ENCODE peak calls at places on chromosomes 6 and 20, in seven cellular contexts. A, I, N, K, M, U and V are unnamed samples.

GRCh38 chr20:695165-695866 is 19.7 kb upstream of the SCRT2 start:
- DNase-seq in K (no peak), A (no peak), M (no peak), I (no peak), U (no peak), N (no peak), V (no peak)

GRCh38 chr6:148761532-148761951 is 14.7 kb downstream of the UST start:
- DNase-seq in N (no peak), I (peak; percentile 82), U (no peak), M (no peak), K (no peak), A (no peak), V (no peak)

GRCh38 chr20:6051505-6051904 is 2.4 kb downstream of the LRRN4 start:
- DNase-seq in K (peak; percentile 14), N (no peak), M (no peak), U (no peak), I (no peak), A (no peak), V (peak; percentile 82)

GRCh38 chr6:34982424-34982852 is 93.4 kb downstream of the ANKS1A start:
- DNase-seq in M (no peak), K (peak; percentile 45), N (no peak), U (no peak), A (no peak), I (no peak), V (no peak)

GRCh38 chr6:47376930-47377329 is 67.2 kb upstream of the TNFRSF21 start:
- DNase-seq in A (no peak), U (no peak), K (no peak), I (no peak), M (no peak), N (no peak), V (no peak)

GRCh38 chr6:33112148-33112547 is 36.4 kb downstream of the HLA-DPB1 start:
- DNase-seq in U (no peak), A (no peak), M (no peak), N (no peak), I (no peak), K (peak; percentile 51), V (no peak)

GRCh38 chr20:8272758-8273157 is 140.7 kb downstream of the PLCB1 start:
- DNase-seq in N (no peak), I (no peak), A (no peak), U (no peak), K (no peak), M (no peak), V (no peak)

GRCh38 chr6:74075323-74075722 is 379.3 kb downstream of the CD109 start:
- DNase-seq in N (peak; percentile 21), A (no peak), U (no peak), K (no peak), I (no peak), M (peak; percentile 64), V (peak; percentile 55)

GRCh38 chr6:136780972-136781371 is 11.3 kb downstream of the MAP3K5 start:
- DNase-seq in A (no peak), U (no peak), N (no peak), K (no peak), I (no peak), M (no peak), V (no peak)

GRCh38 chr6:136783021-136783420 is 9.3 kb downstream of the MAP3K5 start:
- DNase-seq in K (no peak), A (no peak), U (no peak), M (no peak), N (no peak), I (no peak), V (no peak)

GRCh38 chr6:136784271-136784664 is 8.0 kb downstream of the MAP3K5 start:
- DNase-seq in K (no peak), N (no peak), A (no peak), M (no peak), U (no peak), I (no peak), V (no peak)

GRCh38 chr6:136783495-136784270 is 8.6 kb downstream of the MAP3K5 start:
- DNase-seq in N (peak; percentile 54), U (no peak), K (no peak), I (no peak), A (no peak), M (peak; percentile 44), V (no peak)

GRCh38 chr6:136782021-136782770 is 10.1 kb downstream of the MAP3K5 start:
- DNase-seq in A (no peak), K (peak; percentile 68), M (no peak), N (no peak), U (no peak), I (no peak), V (no peak)
- H3K27ac ChIP-seq in A (no peak overlapping the region), K (no peak overlapping the region), M (no peak overlapping the region), N (peak overlapping the region; percentile 43), U (peak overlapping the region; percentile 69), I (no peak overlapping the region), V (no peak overlapping the region)

GRCh38 chr6:131378874-131379273 is 194.2 kb upstream of the ARG1 start:
- DNase-seq in K (no peak), A (no peak), N (no peak), M (no peak), U (no peak), I (no peak), V (no peak)

GRCh38 chr6:131382646-131383045 is 190.4 kb upstream of the ARG1 start:
- DNase-seq in K (no peak), A (no peak), M (no peak), N (no peak), U (no peak), I (no peak), V (no peak)

GRCh38 chr6:131381052-131381451 is 192.0 kb upstream of the ARG1 start:
- DNase-seq in A (no peak), N (peak; percentile 35), U (no peak), M (no peak), K (no peak), I (no peak), V (no peak)

GRCh38 chr6:131381694-131382093 is 191.3 kb upstream of the ARG1 start:
- DNase-seq in M (no peak), I (no peak), K (no peak), U (no peak), N (no peak), A (no peak), V (no peak)

GRCh38 chr6:131379951-131380350 is 193.1 kb upstream of the ARG1 start:
- DNase-seq in N (no peak), I (no peak), U (no peak), M (no peak), A (no peak), K (peak; percentile 42), V (no peak)
- H3K4me1 ChIP-seq in N (no peaks in the 10 kb centered on the region), I (no peaks in the 10 kb centered on the region), U (no peaks in the 10 kb centered on the region), M (no peaks in the 10 kb centered on the region), A (peaks cover 5% of the 10 kb centered on the region), K (no peaks in the 10 kb centered on the region), V (no peaks in the 10 kb centered on the region)

GRCh38 chr20:51024761-51025160 is 1.9 kb upstream of the KCNG1 start:
- DNase-seq in A (no peak), K (no peak), I (no peak), N (no peak), U (no peak), M (no peak), V (no peak)

GRCh38 chr20:51028616-51029263 is 5.8 kb upstream of the KCNG1 start:
- DNase-seq in U (no peak), I (no peak), K (peak; percentile 11), N (no peak), M (no peak), A (no peak), V (no peak)

GRCh38 chr20:51027396-51027795 is 4.5 kb upstream of the KCNG1 start:
- DNase-seq in M (no peak), N (no peak), I (no peak), U (no peak), A (no peak), K (no peak), V (no peak)

GRCh38 chr20:51023617-51024155 is 779 bp upstream of the KCNG1 start:
- DNase-seq in U (no peak), K (no peak), I (no peak), A (no peak), M (no peak), N (no peak), V (no peak)

DNA sequence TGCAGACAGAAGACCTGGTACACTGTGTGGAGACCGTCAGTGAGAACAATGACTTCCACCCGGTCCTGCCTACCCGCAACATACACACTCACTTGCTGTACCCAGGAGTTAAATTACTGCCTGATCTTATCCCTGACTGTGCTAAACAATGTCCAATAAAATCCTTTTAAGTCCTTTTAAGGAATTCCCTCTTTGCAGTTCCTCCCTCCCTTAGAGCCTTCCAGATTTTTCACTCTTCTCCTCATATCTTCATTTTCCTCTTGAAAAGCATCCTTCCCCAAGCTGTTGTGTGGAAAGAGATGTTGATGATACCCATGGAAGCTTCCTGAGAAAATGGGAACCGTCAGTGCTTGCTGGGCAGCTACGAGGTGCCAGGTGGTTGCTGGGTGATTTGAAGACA is 3.4 kb upstream of the KCNG1 start:
- DNase-seq in M (no peak), I (no peak), K (no peak), A (no peak), U (no peak), N (no peak), V (no peak)
- H3K27me3 ChIP-seq in M (no peaks in the 10 kb centered on the region), I (peaks cover 25% of the 10 kb centered on the region), K (peaks cover 17% of the 10 kb centered on the region), A (peaks cover 9% of the 10 kb centered on the region), U (no peaks in the 10 kb centered on the region), N (peaks cover 29% of the 10 kb centered on the region), V (peaks cover 71% of the 10 kb centered on the region)

DNA sequence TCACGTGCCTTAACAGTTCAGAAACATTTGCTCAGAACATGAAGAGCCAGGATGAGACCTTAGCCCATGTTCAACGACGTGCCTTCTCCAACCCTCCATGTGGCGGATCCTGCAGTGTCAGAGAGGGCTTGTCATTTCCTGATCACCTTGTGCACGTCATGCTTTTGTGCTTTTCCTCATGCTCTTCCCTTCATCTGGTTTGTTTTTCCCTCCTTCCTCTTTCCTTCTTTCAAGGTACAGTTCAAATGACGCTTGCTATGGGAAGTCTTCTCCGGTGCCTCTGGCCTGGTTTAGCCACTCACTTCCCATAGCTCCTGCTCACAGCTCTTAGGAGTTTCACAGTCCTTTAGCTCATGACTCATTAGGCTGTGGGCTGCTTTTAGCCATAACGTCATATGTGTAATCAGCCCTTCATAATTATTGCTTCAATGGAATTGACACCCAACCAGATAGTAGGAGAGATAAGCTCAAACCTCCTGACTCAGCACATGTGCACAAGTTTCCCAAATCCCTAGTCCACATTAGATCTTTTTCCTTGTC is 102.7 kb upstream of the CNKSR3 start:
- DNase-seq in A (no peak), K (peak; percentile 45), M (no peak), U (no peak), I (no peak), N (no peak), V (peak; percentile 84)
- H3K27ac ChIP-seq in A (no peak overlapping the region), K (peak overlapping the region; percentile 43), M (no peak overlapping the region), U (no peak overlapping the region), I (no peak overlapping the region), N (no peak overlapping the region), V (peak overlapping the region; percentile 61)

GRCh38 chr6:36595168-36595818 is 1.1 kb downstream of the SRSF3 start:
- DNase-seq in U (peak; percentile 70), K (peak; percentile 38), A (no peak), N (peak; percentile 58), M (peak; percentile 75), I (peak; percentile 54), V (no peak)
- H3K4me1 ChIP-seq in U (peaks cover 6% of the 10 kb centered on the region), K (peaks cover 43% of the 10 kb centered on the region), A (peaks cover 14% of the 10 kb centered on the region), N (peaks cover 5% of the 10 kb centered on the region), M (peaks cover 47% of the 10 kb centered on the region), I (peaks cover 50% of the 10 kb centered on the region), V (peaks cover 27% of the 10 kb centered on the region)

GRCh38 chr20:21102691-21103311 is 3.4 kb downstream of the LINC00237 start:
- DNase-seq in M (peak; percentile 51), K (no peak), N (peak; percentile 46), I (peak; percentile 71), A (no peak), U (no peak), V (no peak)
- H3K27me3 ChIP-seq in M (no peaks in the 10 kb centered on the region), K (peaks cover 56% of the 10 kb centered on the region), N (peaks cover 88% of the 10 kb centered on the region), I (peaks cover 90% of the 10 kb centered on the region), A (peaks cover 48% of the 10 kb centered on the region), U (peaks cover 9% of the 10 kb centered on the region), V (peaks cover 100% of the 10 kb centered on the region)